ENCODE peak calls at places on chromosome X, in six cellular contexts. One of them, this sample, is unnamed.

GRCh38 chrX:13090261-13091110 is 46.1 kb upstream of the FAM9C start:
- DNase-seq in ELF-1: peak
- DNase-seq in sigmoid colon: no peak
- DNase-seq in NCI-H1092: no peak
- DNase-seq in HT1080: no peak
- DNase-seq in CD8-positive, alpha-beta memory T cell: peak
- DNase-seq in this sample: no peak

GRCh38 chrX:29490606-29491005 is 724.8 kb upstream of the MAGEB2 start:
- DNase-seq in ELF-1: no peak
- DNase-seq in sigmoid colon: no peak
- DNase-seq in NCI-H1092: no peak
- DNase-seq in HT1080: no peak
- DNase-seq in CD8-positive, alpha-beta memory T cell: no peak
- DNase-seq in this sample: no peak

GRCh38 chrX:129540068-129540653 is at the start of gene OCRL:
- DNase-seq in ELF-1: peak
- DNase-seq in sigmoid colon: peak
- DNase-seq in NCI-H1092: peak
- DNase-seq in HT1080: peak
- DNase-seq in CD8-positive, alpha-beta memory T cell: peak
- DNase-seq in this sample: peak

GRCh38 chrX:41605144-41605543 is 83.6 kb upstream of the GPR34 start:
- DNase-seq in ELF-1: peak
- DNase-seq in sigmoid colon: no peak
- DNase-seq in NCI-H1092: no peak
- DNase-seq in HT1080: no peak
- DNase-seq in CD8-positive, alpha-beta memory T cell: no peak
- DNase-seq in this sample: no peak

GRCh38 chrX:25020391-25021131 is 4.8 kb upstream of the ARX start:
- DNase-seq in ELF-1: peak
- DNase-seq in sigmoid colon: no peak
- DNase-seq in NCI-H1092: peak
- DNase-seq in HT1080: no peak
- DNase-seq in CD8-positive, alpha-beta memory T cell: peak
- DNase-seq in this sample: peak

GRCh38 chrX:154348114-154348531 is 26.3 kb downstream of the FLNA start:
- DNase-seq in ELF-1: no peak
- DNase-seq in sigmoid colon: peak
- DNase-seq in NCI-H1092: no peak
- DNase-seq in HT1080: peak
- DNase-seq in CD8-positive, alpha-beta memory T cell: no peak
- DNase-seq in this sample: no peak

GRCh38 chrX:139093201-139093600 is 381.7 kb upstream of the FGF13 start:
- DNase-seq in ELF-1: no peak
- DNase-seq in sigmoid colon: no peak
- DNase-seq in NCI-H1092: no peak
- DNase-seq in HT1080: no peak
- DNase-seq in CD8-positive, alpha-beta memory T cell: no peak
- DNase-seq in this sample: no peak

GRCh38 chrX:150257348-150258175 is 105.6 kb upstream of the MAMLD1 start:
- DNase-seq in ELF-1: no peak
- DNase-seq in sigmoid colon: no peak
- DNase-seq in NCI-H1092: no peak
- DNase-seq in HT1080: no peak
- DNase-seq in CD8-positive, alpha-beta memory T cell: no peak
- DNase-seq in this sample: no peak

GRCh38 chrX:151711154-151711553 is 4.7 kb upstream of the FATE1 start:
- DNase-seq in ELF-1: no peak
- DNase-seq in sigmoid colon: no peak
- DNase-seq in NCI-H1092: no peak
- DNase-seq in HT1080: no peak
- DNase-seq in CD8-positive, alpha-beta memory T cell: no peak
- DNase-seq in this sample: no peak

GRCh38 chrX:110045421-110045820 is 42.5 kb downstream of the TMEM164 start:
- DNase-seq in ELF-1: peak
- DNase-seq in sigmoid colon: no peak
- DNase-seq in NCI-H1092: no peak
- DNase-seq in HT1080: no peak
- DNase-seq in CD8-positive, alpha-beta memory T cell: no peak
- DNase-seq in this sample: no peak

GRCh38 chrX:44903842-44904530 is 31.0 kb downstream of the KDM6A start:
- DNase-seq in ELF-1: no peak
- DNase-seq in sigmoid colon: no peak
- DNase-seq in NCI-H1092: no peak
- DNase-seq in HT1080: no peak
- DNase-seq in CD8-positive, alpha-beta memory T cell: no peak
- DNase-seq in this sample: no peak

GRCh38 chrX:154710309-154710708 is 40.6 kb downstream of the GAB3 start:
- DNase-seq in ELF-1: no peak
- DNase-seq in sigmoid colon: no peak
- DNase-seq in NCI-H1092: no peak
- DNase-seq in HT1080: no peak
- DNase-seq in CD8-positive, alpha-beta memory T cell: no peak
- DNase-seq in this sample: no peak

GRCh38 chrX:23819385-23820234 is 36.6 kb downstream of the SAT1 start:
- DNase-seq in ELF-1: no peak
- DNase-seq in sigmoid colon: no peak
- DNase-seq in NCI-H1092: no peak
- DNase-seq in HT1080: no peak
- DNase-seq in CD8-positive, alpha-beta memory T cell: no peak
- DNase-seq in this sample: peak

GRCh38 chrX:84046403-84046984 is 141.5 kb downstream of the RPS6KA6 start:
- DNase-seq in ELF-1: peak
- DNase-seq in sigmoid colon: no peak
- DNase-seq in NCI-H1092: no peak
- DNase-seq in HT1080: peak
- DNase-seq in CD8-positive, alpha-beta memory T cell: peak
- DNase-seq in this sample: peak

GRCh38 chrX:46665232-46666162 is 91.9 kb downstream of the CHST7 start:
- DNase-seq in ELF-1: no peak
- DNase-seq in sigmoid colon: no peak
- DNase-seq in NCI-H1092: no peak
- DNase-seq in HT1080: peak
- DNase-seq in CD8-positive, alpha-beta memory T cell: no peak
- DNase-seq in this sample: no peak

GRCh38 chrX:19225906-19226305 is 103.6 kb upstream of the ADGRG2 start:
- DNase-seq in ELF-1: peak
- DNase-seq in sigmoid colon: no peak
- DNase-seq in NCI-H1092: no peak
- DNase-seq in HT1080: peak
- DNase-seq in CD8-positive, alpha-beta memory T cell: no peak
- DNase-seq in this sample: peak

GRCh38 chrX:31435592-31435991 is 363.8 kb upstream of the FTHL17 start:
- DNase-seq in ELF-1: peak
- DNase-seq in sigmoid colon: no peak
- DNase-seq in NCI-H1092: no peak
- DNase-seq in HT1080: no peak
- DNase-seq in CD8-positive, alpha-beta memory T cell: no peak
- DNase-seq in this sample: no peak

GRCh38 chrX:108072746-108073145 is 18.6 kb downstream of the PSMD10 start:
- DNase-seq in ELF-1: no peak
- DNase-seq in sigmoid colon: no peak
- DNase-seq in NCI-H1092: no peak
- DNase-seq in HT1080: peak
- DNase-seq in CD8-positive, alpha-beta memory T cell: no peak
- DNase-seq in this sample: no peak

This sample was measured in SW480.